ENCODE peak calls at places on chromosomes 13 and 19, in nine cellular contexts. C is LNCaP clone FGC, N is HFFc6, D is uterus, Z is kidney, W is B cell, H is glutamatergic neuron, U is activated B cell treated with CpG ODN at 0.5 μM for 24 hours, S is body of pancreas. G is an unnamed sample.

GRCh38 chr13:54852831-54853230 is 1824.2 kb downstream of the OLFM4 start:
- DNase-seq in C (no peak), N (no peak), D (no peak), Z (no peak), W (no peak), H (no peak), U (no peak), S (no peak), G (no peak)

GRCh38 chr13:28320884-28321574 is 173.9 kb downstream of the FLT1 start:
- DNase-seq in C (peak; percentile 25), N (no peak), D (no peak), Z (no peak), W (no peak), H (no peak), U (no peak), S (no peak), G (no peak)

GRCh38 chr13:99311137-99311536 is 3.9 kb upstream of the GPR183 start:
- DNase-seq in C (no peak), N (peak; percentile 45), D (no peak), Z (no peak), W (no peak), H (no peak), U (no peak), S (no peak), G (no peak)

GRCh38 chr19:29644179-29644578 is 21.1 kb upstream of the PLEKHF1 start:
- DNase-seq in C (no peak), N (no peak), D (no peak), Z (no peak), W (no peak), H (no peak), U (no peak), S (no peak), G (no peak)

GRCh38 chr13:41054212-41054877 is 7.0 kb upstream of the WBP4 start:
- DNase-seq in C (no peak), N (peak; percentile 77), D (no peak), Z (no peak), W (peak; percentile 66), H (no peak), U (no peak), S (no peak), G (peak; percentile 41)

GRCh38 chr13:103272770-103273169 is 206.6 kb upstream of the SLC10A2 start:
- DNase-seq in C (no peak), N (no peak), D (no peak), Z (no peak), W (no peak), H (no peak), U (no peak), S (no peak), G (no peak)

GRCh38 chr19:42132851-42133528 is 744 bp upstream of the POU2F2 start:
- DNase-seq in C (no peak), N (peak; percentile 21), D (peak; percentile 68), Z (peak; percentile 89), W (peak; percentile 94), H (peak; percentile 82), U (peak; percentile 97), S (peak; percentile 75), G (peak; percentile 89)

GRCh38 chr19:38055040-38055439 is 148.0 kb downstream of the SIPA1L3 start:
- DNase-seq in C (no peak), N (no peak), D (no peak), Z (no peak), W (no peak), H (no peak), U (no peak), S (no peak), G (no peak)

GRCh38 chr19:28377077-28377476 is 835.9 kb downstream of the UQCRFS1 start:
- DNase-seq in C (no peak), N (no peak), D (no peak), Z (no peak), W (no peak), H (no peak), U (no peak), S (no peak), G (no peak)

GRCh38 chr13:26323764-26324163 is 69.8 kb downstream of the CDK8 start:
- DNase-seq in C (no peak), N (no peak), D (no peak), Z (no peak), W (no peak), H (no peak), U (no peak), S (no peak), G (no peak)

GRCh38 chr13:79898996-79899395 is 418.0 kb downstream of the NDFIP2 start:
- DNase-seq in C (no peak), N (no peak), D (no peak), Z (no peak), W (no peak), H (no peak), U (no peak), S (no peak), G (no peak)

GRCh38 chr13:94860981-94861407 is 148.6 kb upstream of the SOX21 start:
- DNase-seq in C (no peak), N (peak; percentile 19), D (no peak), Z (no peak), W (no peak), H (no peak), U (no peak), S (no peak), G (no peak)

GRCh38 chr13:99045396-99045795 is 67.5 kb upstream of the DOCK9 start:
- DNase-seq in C (no peak), N (peak; percentile 50), D (no peak), Z (no peak), W (no peak), H (no peak), U (no peak), S (no peak), G (no peak)

DNA sequence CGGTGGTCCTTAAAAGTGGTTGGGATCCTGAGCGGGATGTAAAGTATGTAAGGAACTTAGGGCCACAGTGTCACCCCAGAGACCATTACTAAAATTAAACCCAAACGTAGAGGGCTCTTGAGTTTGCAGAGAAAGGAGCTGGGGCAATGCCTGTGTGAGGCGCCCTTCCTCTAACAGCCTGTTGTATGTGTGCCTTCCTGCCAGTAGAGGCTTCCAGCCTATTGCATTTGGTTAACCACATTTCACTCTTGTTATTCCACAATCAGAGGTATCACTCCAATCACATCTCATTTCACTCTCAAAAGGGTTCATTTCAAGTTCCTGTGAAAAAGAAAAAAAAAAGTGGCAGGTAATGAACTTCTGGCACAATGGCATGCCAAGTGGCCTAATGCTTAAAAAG is 29.4 kb downstream of the DIAPH3 start:
- DNase-seq in C (no peak), N (peak; percentile 12), D (no peak), Z (no peak), W (no peak), H (no peak), U (no peak), S (no peak), G (no peak)
- TF ChIP-seq CTCF in C (no peak), N (peak; percentile 52), D (no peak), Z (peak; percentile 13), W (no peak), H (no peak), U (no peak), S (no peak), G (peak; percentile 33)

GRCh38 chr13:51444922-51445321 is 7.9 kb downstream of the INTS6 start:
- DNase-seq in C (no peak), N (peak; percentile 32), D (no peak), Z (no peak), W (no peak), H (no peak), U (no peak), S (no peak), G (no peak)
- TF ChIP-seq CTCF in C (no peak), N (peak; percentile 73), D (peak; percentile 16), Z (peak; percentile 14), W (peak; percentile 30), H (no peak), U (no peak), S (peak; percentile 25), G (no peak)

DNA sequence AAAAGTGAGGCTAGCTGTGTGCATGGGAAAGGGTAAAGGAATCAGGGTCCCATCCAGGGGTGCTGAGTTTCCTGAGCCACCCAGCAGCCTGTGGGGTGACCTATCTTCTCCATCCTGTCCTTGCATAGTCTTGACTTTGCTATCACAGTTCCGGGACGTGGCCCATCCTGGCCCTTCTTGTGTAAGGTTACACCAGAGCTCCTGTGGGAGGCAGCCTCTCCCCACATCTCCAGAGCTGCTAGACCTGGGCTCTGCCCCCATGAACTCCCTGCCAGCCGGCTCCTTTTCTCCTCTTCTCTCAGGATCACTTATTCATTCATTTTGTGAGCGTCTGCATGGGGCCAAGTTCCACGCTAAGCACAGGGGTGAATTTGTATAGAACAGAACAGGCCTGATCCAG is 238.9 kb downstream of the TSHZ3 start:
- DNase-seq in C (no peak), N (peak; percentile 26), D (peak; percentile 23), Z (no peak), W (no peak), H (no peak), U (no peak), S (no peak), G (no peak)
- TF ChIP-seq CTCF in C (peak; percentile 32), N (peak; percentile 61), D (peak; percentile 23), Z (no peak), W (no peak), H (no peak), U (no peak), S (no peak), G (no peak)

GRCh38 chr13:51900471-51900870 is 38.7 kb downstream of the CCDC70 start:
- DNase-seq in C (no peak), N (no peak), D (no peak), Z (no peak), W (no peak), H (no peak), U (no peak), S (no peak), G (no peak)
- TF ChIP-seq CTCF in C (no peak), N (no peak), D (no peak), Z (no peak), W (no peak), H (no peak), U (no peak), S (no peak), G (no peak)

DNA sequence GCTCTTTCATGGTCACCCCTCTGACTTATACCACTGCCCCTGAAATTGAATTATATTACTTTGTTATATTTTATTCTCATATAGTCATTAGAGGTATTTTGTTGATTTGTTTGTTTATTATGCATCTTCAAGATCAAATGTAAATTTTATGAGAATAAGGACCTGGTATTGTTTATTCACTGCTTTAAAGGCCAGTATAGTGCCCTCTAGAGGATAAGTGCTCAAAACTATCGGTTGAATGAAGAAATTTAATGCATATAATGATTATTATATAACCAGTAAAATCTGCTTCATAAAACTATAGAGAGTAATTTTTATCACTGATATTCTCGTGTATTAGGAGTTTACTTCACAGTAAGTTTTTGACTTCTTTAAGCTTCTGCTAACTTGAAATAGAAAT is 1401.9 kb downstream of the SLITRK1 start:
- DNase-seq in C (no peak), N (peak; percentile 11), D (no peak), Z (no peak), W (no peak), H (no peak), U (no peak), S (no peak), G (no peak)
- TF ChIP-seq CTCF in C (peak; percentile 34), N (peak; percentile 81), D (no peak), Z (no peak), W (no peak), H (peak; percentile 53), U (no peak), S (peak; percentile 2), G (peak; percentile 38)

DNA sequence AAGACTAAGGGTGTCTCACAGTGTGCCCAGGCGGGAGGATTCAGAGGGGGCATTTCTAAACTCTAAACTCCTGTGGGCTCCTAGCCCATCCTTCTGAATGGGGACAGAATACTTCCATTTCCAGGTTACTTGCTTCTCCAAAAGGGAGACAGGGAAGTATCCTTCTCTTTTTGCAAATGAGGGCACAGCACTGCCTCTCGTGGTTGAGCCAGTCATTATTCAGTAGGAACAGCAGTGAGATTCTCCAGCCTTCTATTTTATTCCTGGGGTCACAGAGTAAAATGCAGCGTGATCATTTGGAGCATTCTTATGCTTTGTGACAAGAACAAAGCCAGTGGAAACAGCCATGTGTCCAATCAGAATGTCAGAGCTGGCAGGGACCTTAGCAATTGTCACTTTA is 15.7 kb upstream of the TSHZ3 start:
- DNase-seq in C (no peak), N (no peak), D (no peak), Z (no peak), W (no peak), H (no peak), U (no peak), S (no peak), G (no peak)
- TF ChIP-seq CTCF in C (no peak), N (no peak), D (no peak), Z (no peak), W (no peak), H (no peak), U (no peak), S (no peak), G (no peak)

G was measured in GM13977.